ENCODE peak calls at places on chromosome 5, in eight cellular contexts. R, D, Q, W, U, N, F and K are unnamed samples.

GRCh38 chr5:130155395-130155794 is 251.1 kb downstream of the CHSY3 start:
- DNase-seq in F (no peak), Q (no peak), D (no peak), U (no peak), R (no peak), W (no peak), N (no peak), K (no peak)

GRCh38 chr5:167524941-167525485 is 766.4 kb upstream of the WWC1 start:
- DNase-seq in U (no peak), Q (no peak), R (no peak), W (no peak), F (peak; percentile 1), D (no peak), N (no peak), K (no peak)

GRCh38 chr5:84088996-84089395 is 295.7 kb downstream of the EDIL3 start:
- DNase-seq in F (no peak), N (no peak), D (peak; percentile 22), Q (peak; percentile 44), U (no peak), R (no peak), W (no peak), K (no peak)

GRCh38 chr5:43174586-43174985 is 17.4 kb upstream of the NIM1K start:
- DNase-seq in D (no peak), Q (no peak), N (no peak), F (no peak), W (no peak), R (no peak), U (no peak), K (no peak)

GRCh38 chr5:126837907-126838539 is 61.1 kb downstream of the LMNB1 start:
- DNase-seq in N (no peak), Q (peak; percentile 53), R (no peak), U (no peak), F (no peak), W (no peak), D (no peak), K (no peak)

GRCh38 chr5:66122379-66123034 is 21.6 kb upstream of the SREK1 start:
- DNase-seq in Q (peak; percentile 59), F (peak; percentile 32), W (no peak), N (no peak), D (no peak), R (no peak), U (no peak), K (no peak)

GRCh38 chr5:150107909-150108447 is 21.6 kb upstream of the CSF1R start:
- DNase-seq in Q (peak; percentile 61), D (no peak), W (no peak), R (no peak), N (no peak), U (no peak), F (no peak), K (no peak)

GRCh38 chr5:64746446-64746845 is 22.0 kb downstream of the SREK1IP1 start:
- DNase-seq in R (no peak), U (no peak), Q (peak; percentile 41), F (peak; percentile 66), N (no peak), D (no peak), W (no peak), K (no peak)

GRCh38 chr5:33641722-33642505 is 201.1 kb downstream of the TARS1 start:
- DNase-seq in F (peak; percentile 88), U (no peak), Q (peak; percentile 50), D (no peak), R (no peak), W (no peak), N (no peak), K (no peak)

GRCh38 chr5:75734913-75735789 is 17.9 kb upstream of the POC5 start:
- DNase-seq in U (peak; percentile 13), F (peak; percentile 16), W (peak; percentile 23), N (peak; percentile 20), Q (peak; percentile 4), D (peak; percentile 63), R (no peak), K (peak; percentile 43)

GRCh38 chr5:142432961-142433360 is 108.1 kb upstream of the SPRY4 start:
- DNase-seq in U (no peak), R (no peak), F (peak; percentile 42), N (no peak), D (no peak), Q (no peak), W (no peak), K (no peak)

GRCh38 chr5:59276886-59277514 is 616.5 kb downstream of the PDE4D start:
- DNase-seq in N (no peak), F (no peak), W (no peak), U (peak; percentile 51), Q (no peak), R (no peak), D (no peak), K (no peak)

GRCh38 chr5:43609752-43610151 is 6.8 kb downstream of the NNT start:
- DNase-seq in W (no peak), F (no peak), D (no peak), N (no peak), Q (no peak), U (no peak), R (no peak), K (no peak)

GRCh38 chr5:143308726-143309125 is 94.8 kb downstream of the NR3C1 start:
- DNase-seq in R (no peak), W (no peak), U (no peak), N (no peak), F (no peak), D (no peak), Q (peak; percentile 52), K (no peak)

GRCh38 chr5:157543825-157544622 is 31.6 kb downstream of the ADAM19 start:
- DNase-seq in W (no peak), R (peak; percentile 45), U (no peak), D (no peak), F (no peak), Q (peak; percentile 87), N (no peak), K (no peak)

GRCh38 chr5:157547909-157548512 is 27.6 kb downstream of the ADAM19 start:
- DNase-seq in D (no peak), F (no peak), Q (no peak), W (no peak), R (no peak), N (no peak), U (no peak), K (no peak)

GRCh38 chr5:157546456-157547100 is 29.0 kb downstream of the ADAM19 start:
- DNase-seq in Q (peak; percentile 65), U (peak; percentile 65), R (no peak), N (peak; percentile 62), D (no peak), W (no peak), F (no peak), K (no peak)

GRCh38 chr5:157544623-157544989 is 31.0 kb downstream of the ADAM19 start:
- DNase-seq in D (no peak), U (no peak), W (no peak), R (no peak), Q (no peak), F (no peak), N (no peak), K (no peak)

GRCh38 chr5:157545911-157546310 is 29.7 kb downstream of the ADAM19 start:
- DNase-seq in W (no peak), R (no peak), D (no peak), N (no peak), F (no peak), U (no peak), Q (no peak), K (no peak)
- H3K4me1 ChIP-seq in W (peaks cover 19% of the 10 kb centered on the region), R (peaks cover 12% of the 10 kb centered on the region), D (peaks cover 5% of the 10 kb centered on the region), N (peaks cover 98% of the 10 kb centered on the region), F (peaks cover 31% of the 10 kb centered on the region), U (peaks cover 47% of the 10 kb centered on the region), Q (peaks cover 54% of the 10 kb centered on the region), K (peaks cover 4% of the 10 kb centered on the region)

GRCh38 chr5:53397845-53398244 is 82.6 kb upstream of the FST start:
- DNase-seq in U (peak; percentile 30), R (no peak), Q (peak; percentile 90), F (peak; percentile 85), D (no peak), W (no peak), N (peak; percentile 14), K (no peak)
- H3K4me1 ChIP-seq in U (no peaks in the 10 kb centered on the region), R (no peaks in the 10 kb centered on the region), Q (peaks cover 8% of the 10 kb centered on the region), F (peaks cover 10% of the 10 kb centered on the region), D (no peaks in the 10 kb centered on the region), W (no peaks in the 10 kb centered on the region), N (no peaks in the 10 kb centered on the region), K (no peaks in the 10 kb centered on the region)

GRCh38 chr5:17265041-17265440 is 47.6 kb downstream of the BASP1 start:
- DNase-seq in R (no peak), W (no peak), Q (no peak), U (no peak), N (no peak), D (no peak), F (no peak), K (no peak)

GRCh38 chr5:17272111-17272510 is 54.7 kb downstream of the BASP1 start:
- DNase-seq in D (no peak), U (no peak), R (no peak), W (no peak), F (no peak), Q (no peak), N (no peak), K (no peak)

GRCh38 chr5:17267099-17267498 is 49.7 kb downstream of the BASP1 start:
- DNase-seq in N (no peak), W (no peak), Q (peak; percentile 65), D (no peak), U (no peak), R (no peak), F (no peak), K (no peak)

GRCh38 chr5:17269201-17269600 is 51.8 kb downstream of the BASP1 start:
- DNase-seq in N (no peak), D (no peak), F (no peak), U (no peak), W (no peak), Q (no peak), R (no peak), K (no peak)
- H3K4me1 ChIP-seq in N (no peaks in the 10 kb centered on the region), D (no peaks in the 10 kb centered on the region), F (no peaks in the 10 kb centered on the region), U (no peaks in the 10 kb centered on the region), W (no peaks in the 10 kb centered on the region), Q (peaks cover 8% of the 10 kb centered on the region), R (no peaks in the 10 kb centered on the region), K (no peaks in the 10 kb centered on the region)

GRCh38 chr5:14191325-14191724 is 48.2 kb downstream of the TRIO start:
- DNase-seq in U (no peak), Q (no peak), D (no peak), N (no peak), F (no peak), W (no peak), R (no peak), K (no peak)
- H3K4me1 ChIP-seq in U (peaks cover 41% of the 10 kb centered on the region), Q (peaks cover 28% of the 10 kb centered on the region), D (peaks cover 49% of the 10 kb centered on the region), N (peaks cover 96% of the 10 kb centered on the region), F (peaks cover 54% of the 10 kb centered on the region), W (peaks cover 9% of the 10 kb centered on the region), R (peaks cover 11% of the 10 kb centered on the region), K (no peaks in the 10 kb centered on the region)

GRCh38 chr5:54357371-54358058 is 47.1 kb upstream of the ARL15 start:
- DNase-seq in U (no peak), Q (no peak), D (peak; percentile 30), R (no peak), W (no peak), N (no peak), F (no peak), K (no peak)
- H3K4me1 ChIP-seq in U (peaks cover 3% of the 10 kb centered on the region), Q (peaks cover 4% of the 10 kb centered on the region), D (peaks cover 6% of the 10 kb centered on the region), R (peaks cover 2% of the 10 kb centered on the region), W (no peaks in the 10 kb centered on the region), N (peaks cover 41% of the 10 kb centered on the region), F (peaks cover 13% of the 10 kb centered on the region), K (no peaks in the 10 kb centered on the region)